ENCODE peak calls at places on chromosomes 11 and 22, in six cellular contexts. R is SW480, N is EH, L is T1000, I is heart left ventricle, G is dorsolateral prefrontal cortex. P is an unnamed sample.

GRCh38 chr22:49295465-49295743 is 532.3 kb downstream of the BRD1 start:
- DNase-seq in N (no peak), R (no peak), G (no peak), L (no peak), I (no peak), P (no peak)

GRCh38 chr22:28792491-28793383 is 7.6 kb downstream of the XBP1 start:
- DNase-seq in N (no peak), G (no peak), R (peak; percentile 11), L (no peak), I (no peak), P (no peak)

GRCh38 chr11:3126901-3127691 is 38.0 kb downstream of the OSBPL5 start:
- DNase-seq in G (peak; percentile 34), I (peak; percentile 18), R (no peak), L (no peak), N (no peak), P (no peak)

GRCh38 chr22:37196539-37197450 is 8.7 kb upstream of the C1QTNF6 start:
- DNase-seq in L (peak; percentile 54), R (no peak), G (peak; percentile 71), I (peak; percentile 91), N (peak; percentile 93), P (no peak)

GRCh38 chr11:17498475-17498874 is 21.8 kb upstream of the ABCC8 start:
- DNase-seq in L (no peak), G (no peak), I (no peak), N (peak; percentile 6), R (no peak), P (no peak)

GRCh38 chr11:117807482-117808272 is 10.7 kb upstream of the DSCAML1 start:
- DNase-seq in R (peak; percentile 54), G (peak; percentile 81), I (peak; percentile 82), L (no peak), N (peak; percentile 58), P (peak; percentile 82)

GRCh38 chr11:58805065-58805464 is 39.4 kb downstream of the GLYATL2 start:
- DNase-seq in L (no peak), N (peak; percentile 25), I (no peak), R (no peak), G (no peak), P (no peak)

GRCh38 chr22:29108137-29108536 is 35.3 kb downstream of the KREMEN1 start:
- DNase-seq in N (peak; percentile 90), G (no peak), I (no peak), L (no peak), R (no peak), P (no peak)

GRCh38 chr11:47715082-47715669 is at the start of gene AGBL2:
- DNase-seq in I (peak; percentile 81), L (no peak), R (peak; percentile 78), G (peak; percentile 75), N (peak; percentile 76), P (peak; percentile 66)

GRCh38 chr11:68803766-68804165 is 38.0 kb downstream of the CPT1A start:
- DNase-seq in I (no peak), G (no peak), N (no peak), R (no peak), L (no peak), P (no peak)

GRCh38 chr22:17302616-17303015 is 66.6 kb upstream of the CECR2 start:
- DNase-seq in L (no peak), I (no peak), G (no peak), N (no peak), R (no peak), P (no peak)

GRCh38 chr22:37218771-37219411 is 6.6 kb upstream of the SSTR3 start:
- DNase-seq in G (no peak), N (no peak), L (no peak), I (no peak), R (no peak), P (no peak)

GRCh38 chr11:95705485-95706124 is 84.0 kb downstream of the FAM76B start:
- DNase-seq in L (no peak), R (peak; percentile 75), N (peak; percentile 76), I (peak; percentile 82), G (peak; percentile 90), P (peak; percentile 84)

GRCh38 chr11:110479445-110480101 is 49.8 kb downstream of the FDX1 start:
- DNase-seq in I (no peak), N (peak; percentile 44), G (no peak), R (peak; percentile 5), L (no peak), P (no peak)

GRCh38 chr11:78469905-78470304 is 52.3 kb upstream of the GAB2 start:
- DNase-seq in R (no peak), N (no peak), I (no peak), L (no peak), G (no peak), P (no peak)

GRCh38 chr11:69641681-69642548 is 959 bp downstream of the CCND1 start:
- DNase-seq in R (peak; percentile 22), I (no peak), G (no peak), L (no peak), N (no peak), P (no peak)

GRCh38 chr11:1123970-1124369 is 33.8 kb upstream of the MUC5AC start:
- DNase-seq in I (no peak), R (no peak), G (no peak), N (no peak), L (no peak), P (no peak)

GRCh38 chr11:77074205-77074604 is 7.4 kb downstream of the CAPN5 start:
- DNase-seq in R (no peak), L (no peak), N (no peak), I (peak; percentile 20), G (no peak), P (no peak)

GRCh38 chr11:68381716-68382115 is 69.3 kb downstream of the LRP5 start:
- DNase-seq in N (no peak), R (no peak), L (no peak), G (no peak), I (no peak), P (no peak)

GRCh38 chr11:19410032-19410431 is 169.3 kb upstream of the E2F8 start:
- DNase-seq in G (no peak), I (no peak), N (no peak), L (no peak), R (no peak), P (no peak)

GRCh38 chr11:69554849-69555248 is 73.4 kb downstream of the LINC01488 start:
- DNase-seq in R (peak; percentile 20), I (no peak), L (no peak), G (no peak), N (peak; percentile 46), P (no peak)

GRCh38 chr22:45429921-45430775 is 16.7 kb downstream of the RIBC2 start:
- DNase-seq in N (no peak), G (no peak), R (no peak), I (no peak), L (no peak), P (no peak)

GRCh38 chr22:38853149-38853548 is 9.3 kb upstream of the NPTXR start:
- DNase-seq in I (no peak), L (no peak), G (no peak), N (no peak), R (no peak), P (no peak)

GRCh38 chr11:96430668-96431067 is 40.9 kb downstream of the JRKL start:
- DNase-seq in N (no peak), G (no peak), I (no peak), R (no peak), L (no peak), P (no peak)

GRCh38 chr11:4059424-4059823 is 35.2 kb upstream of the RRM1 start:
- DNase-seq in I (no peak), N (no peak), L (no peak), R (no peak), G (no peak), P (no peak)

GRCh38 chr22:37228106-37229011 is 15.7 kb downstream of the RAC2 start:
- DNase-seq in L (no peak), I (peak; percentile 56), G (no peak), N (peak; percentile 84), R (peak; percentile 46), P (no peak)

GRCh38 chr11:9838229-9838628 is 174.4 kb downstream of the SWAP70 start:
- DNase-seq in N (peak; percentile 69), R (no peak), L (no peak), I (no peak), G (no peak), P (no peak)

GRCh38 chr11:72330131-72330727 is 86.3 kb upstream of the PHOX2A start:
- DNase-seq in L (no peak), N (no peak), G (no peak), I (peak; percentile 29), R (no peak), P (no peak)

GRCh38 chr11:134533511-134533910 is 121.5 kb upstream of the B3GAT1 start:
- DNase-seq in G (no peak), L (no peak), R (no peak), N (no peak), I (no peak), P (no peak)

P was measured in neural crest cell.